ENCODE peak calls at places on chromosomes 16 and 17, in eight cellular contexts. H is AG09319, Y is stomach, C is adrenal gland, K is glutamatergic neuron, A is right lobe of liver, X is progenitor cell of endocrine pancreas, D is astrocyte of the spinal cord. J is an unnamed sample.

GRCh38 chr17:35244345-35245195 is 1.7 kb downstream of the SLFN5 start:
- DNase-seq in H (peak; percentile 83), Y (peak; percentile 66), C (peak; percentile 81), K (peak; percentile 40), A (peak; percentile 45), X (no peak), D (peak; percentile 75), J (peak; percentile 97)

GRCh38 chr16:58026139-58026704 is 668 bp downstream of the MMP15 start:
- DNase-seq in H (no peak), Y (peak; percentile 66), C (peak; percentile 68), K (peak; percentile 62), A (peak; percentile 81), X (peak; percentile 28), D (peak; percentile 13), J (no peak)

GRCh38 chr17:62718420-62718819 is 89.7 kb downstream of the MARCHF10 start:
- DNase-seq in H (no peak), Y (no peak), C (peak; percentile 15), K (no peak), A (no peak), X (no peak), D (peak; percentile 56), J (no peak)

GRCh38 chr17:58641937-58642336 is 49.9 kb downstream of the TEX14 start:
- DNase-seq in H (no peak), Y (no peak), C (no peak), K (no peak), A (no peak), X (no peak), D (no peak), J (no peak)

GRCh38 chr16:27973678-27974077 is 89.8 kb downstream of the GSG1L start:
- DNase-seq in H (no peak), Y (no peak), C (no peak), K (no peak), A (peak; percentile 28), X (no peak), D (no peak), J (no peak)

GRCh38 chr16:74029122-74029805 is 267.4 kb upstream of the PSMD7 start:
- DNase-seq in H (no peak), Y (no peak), C (no peak), K (no peak), A (no peak), X (no peak), D (no peak), J (no peak)

GRCh38 chr17:71699907-71700306 is 420.9 kb upstream of the SOX9 start:
- DNase-seq in H (no peak), Y (no peak), C (no peak), K (no peak), A (no peak), X (no peak), D (no peak), J (no peak)

GRCh38 chr17:80212962-80213650 is 7.0 kb downstream of the SGSH start:
- DNase-seq in H (no peak), Y (no peak), C (no peak), K (no peak), A (no peak), X (no peak), D (no peak), J (no peak)

GRCh38 chr17:57073626-57074025 is 11.4 kb upstream of the AKAP1 start:
- DNase-seq in H (no peak), Y (no peak), C (no peak), K (no peak), A (peak; percentile 58), X (no peak), D (no peak), J (no peak)

GRCh38 chr17:31226373-31226772 is 70.7 kb downstream of the OMG start:
- DNase-seq in H (no peak), Y (no peak), C (no peak), K (no peak), A (no peak), X (no peak), D (no peak), J (no peak)

GRCh38 chr17:70138309-70138865 is 30.9 kb upstream of the KCNJ2 start:
- DNase-seq in H (peak; percentile 93), Y (no peak), C (no peak), K (no peak), A (no peak), X (no peak), D (no peak), J (no peak)

GRCh38 chr17:20028436-20028835 is 19.3 kb downstream of the SPECC1 start:
- DNase-seq in H (no peak), Y (no peak), C (no peak), K (no peak), A (no peak), X (no peak), D (no peak), J (no peak)

GRCh38 chr16:57952909-57953308 is 18.0 kb downstream of the CNGB1 start:
- DNase-seq in H (no peak), Y (no peak), C (no peak), K (no peak), A (peak; percentile 67), X (no peak), D (no peak), J (no peak)

GRCh38 chr17:2198917-2199316 is 104.7 kb downstream of the SMG6 start:
- DNase-seq in H (no peak), Y (no peak), C (no peak), K (no peak), A (no peak), X (no peak), D (peak; percentile 55), J (no peak)

GRCh38 chr17:17994271-17994670 is 21.6 kb downstream of the DRC3 start:
- DNase-seq in H (no peak), Y (peak; percentile 43), C (peak; percentile 87), K (peak; percentile 48), A (no peak), X (no peak), D (peak; percentile 27), J (no peak)

GRCh38 chr17:48543854-48544355 is 1.0 kb downstream of the HOXB2 start:
- DNase-seq in H (no peak), Y (no peak), C (no peak), K (no peak), A (no peak), X (no peak), D (no peak), J (no peak)

GRCh38 chr16:14559809-14560227 is 70.2 kb downstream of the PARN start:
- DNase-seq in H (no peak), Y (peak; percentile 67), C (peak; percentile 61), K (no peak), A (peak; percentile 89), X (no peak), D (no peak), J (no peak)

GRCh38 chr17:47739150-47739549 is 6.1 kb downstream of the TBX21 start:
- DNase-seq in H (no peak), Y (peak; percentile 17), C (peak; percentile 2), K (no peak), A (no peak), X (no peak), D (no peak), J (no peak)

DNA sequence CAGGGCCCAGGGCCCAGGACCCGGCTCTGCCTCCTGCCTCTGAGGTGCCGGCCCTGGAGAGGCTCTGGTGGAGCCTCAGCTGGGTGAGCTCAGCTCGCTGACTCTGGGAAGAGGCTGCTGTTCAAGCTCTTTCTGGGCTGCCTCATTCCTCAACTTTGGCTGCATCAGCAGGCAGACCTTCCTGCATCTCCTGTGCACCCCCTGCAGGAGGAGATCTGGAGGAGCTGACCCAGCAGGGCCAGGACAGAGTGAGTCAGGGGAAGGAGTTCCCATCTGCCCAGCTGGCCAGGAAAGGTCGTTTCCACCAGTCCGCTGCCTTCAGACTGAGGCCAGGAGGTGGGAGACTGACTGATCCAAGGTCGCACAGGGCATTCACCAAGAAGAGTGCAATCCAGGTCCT is 10.7 kb downstream of the CRHR1 start:
- DNase-seq in H (no peak), Y (no peak), C (no peak), K (no peak), A (no peak), X (no peak), D (no peak), J (no peak)
- TF ChIP-seq CTCF in H (no peak), Y (no peak), C (no peak), K (no peak), A (no peak), X (no peak), D (no peak), J (no peak)

GRCh38 chr17:73933164-73933766 is 270.2 kb upstream of the RPL38 start:
- DNase-seq in H (no peak), Y (no peak), C (no peak), K (no peak), A (no peak), X (peak; percentile 2), D (no peak), J (peak; percentile 34)

GRCh38 chr17:73929860-73930430 is 273.5 kb upstream of the RPL38 start:
- DNase-seq in H (no peak), Y (no peak), C (no peak), K (no peak), A (no peak), X (no peak), D (no peak), J (peak; percentile 30)

GRCh38 chr17:73934696-73935095 is 268.8 kb upstream of the RPL38 start:
- DNase-seq in H (no peak), Y (no peak), C (no peak), K (no peak), A (no peak), X (peak; percentile 0), D (no peak), J (peak; percentile 47)

GRCh38 chr17:73933871-73934270 is 269.6 kb upstream of the RPL38 start:
- DNase-seq in H (no peak), Y (no peak), C (no peak), K (no peak), A (no peak), X (no peak), D (no peak), J (no peak)

DNA sequence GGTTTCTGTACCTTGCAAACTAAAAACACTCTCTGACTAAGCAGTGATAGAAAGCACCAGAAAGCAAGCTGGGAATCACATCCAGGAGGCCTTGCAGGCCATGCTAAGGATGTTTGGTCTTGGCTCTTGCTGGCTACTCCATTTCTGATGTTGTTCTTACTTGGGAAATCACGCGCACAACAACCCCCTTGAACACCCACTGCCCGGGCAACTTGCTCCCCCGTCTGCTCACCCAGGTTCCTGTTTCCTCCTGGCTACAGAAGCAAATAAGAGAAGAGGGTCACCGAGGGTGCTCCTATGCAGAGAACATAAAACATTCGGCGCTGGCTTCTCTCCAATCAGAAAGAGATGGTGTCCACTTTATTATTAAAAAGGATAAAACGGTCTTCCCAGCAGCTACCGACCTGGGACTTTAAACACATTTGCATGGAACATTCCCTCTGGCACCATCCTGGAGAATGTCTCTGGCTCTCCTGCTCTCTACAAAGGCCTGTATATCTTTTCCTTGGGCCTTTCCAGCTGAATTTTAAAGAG is 271.2 kb upstream of the RPL38 start:
- DNase-seq in H (no peak), Y (no peak), C (no peak), K (no peak), A (no peak), X (peak; percentile 0), D (no peak), J (peak; percentile 18)
- TF ChIP-seq CTCF in H (no peak), Y (no peak), C (no peak), K (no peak), A (no peak), X (no peak), D (no peak), J (no peak)

GRCh38 chr16:85634747-85635544 is 21.8 kb downstream of the GSE1 start:
- DNase-seq in H (no peak), Y (peak; percentile 48), C (no peak), K (no peak), A (no peak), X (no peak), D (no peak), J (no peak)
- TF ChIP-seq CTCF in H (no peak), Y (no peak), C (no peak), K (peak; percentile 42), A (no peak), X (peak; percentile 42), D (peak; percentile 13), J (no peak)

GRCh38 chr16:86495756-86496261 is 14.5 kb upstream of the FOXF1 start:
- DNase-seq in H (no peak), Y (no peak), C (no peak), K (no peak), A (no peak), X (no peak), D (no peak), J (no peak)
- TF ChIP-seq CTCF in H (no peak), Y (no peak), C (no peak), K (no peak), A (no peak), X (no peak), D (no peak), J (no peak)

J was measured in right atrium auricular region.